ENCODE peak calls at places on chromosomes 4 and X, in seven cellular contexts. K is AG10803, B is tibial artery, S is GM10248, P is heart right ventricle, L is sigmoid colon, Y is fibroblast of mammary gland. Q is an unnamed sample.

GRCh38 chrX:14864626-14865025 is 8.2 kb downstream of the FANCB start:
- DNase-seq in K (peak; percentile 52), B (no peak), S (no peak), P (no peak), L (no peak), Y (peak; percentile 18), Q (no peak)

GRCh38 chr4:150010525-150011126 is 67.6 kb upstream of the DCLK2 start:
- DNase-seq in K (peak; percentile 75), B (peak; percentile 36), S (peak; percentile 15), P (peak; percentile 38), L (no peak), Y (peak; percentile 74), Q (peak; percentile 4)

GRCh38 chr4:166134285-166134684 is 261.2 kb downstream of the TLL1 start:
- DNase-seq in K (no peak), B (no peak), S (no peak), P (no peak), L (no peak), Y (no peak), Q (no peak)

GRCh38 chr4:3783691-3784306 is 17.6 kb downstream of the ADRA2C start:
- DNase-seq in K (no peak), B (no peak), S (peak; percentile 51), P (no peak), L (no peak), Y (no peak), Q (peak; percentile 41)

GRCh38 chr4:107151173-107151572 is 115.1 kb upstream of the DKK2 start:
- DNase-seq in K (no peak), B (no peak), S (no peak), P (no peak), L (no peak), Y (no peak), Q (no peak)

GRCh38 chrX:11533211-11533651 is 132.5 kb downstream of the ARHGAP6 start:
- DNase-seq in K (peak; percentile 78), B (no peak), S (peak; percentile 37), P (peak; percentile 3), L (no peak), Y (peak; percentile 88), Q (no peak)

GRCh38 chrX:2967998-2968909 is 38.1 kb upstream of the ARSH start:
- DNase-seq in K (peak; percentile 50), B (no peak), S (no peak), P (peak; percentile 9), L (no peak), Y (peak; percentile 55), Q (peak; percentile 46)

GRCh38 chrX:83845397-83845796 is 15.5 kb upstream of the CYLC1 start:
- DNase-seq in K (peak; percentile 14), B (no peak), S (peak; percentile 24), P (no peak), L (no peak), Y (peak; percentile 28), Q (no peak)

GRCh38 chrX:64204701-64205440 is 637 bp downstream of the AMER1 start:
- DNase-seq in K (peak; percentile 26), B (peak; percentile 21), S (peak; percentile 35), P (no peak), L (peak; percentile 71), Y (peak; percentile 28), Q (peak; percentile 6)

GRCh38 chr4:15714616-15715015 is 11.8 kb downstream of the BST1 start:
- DNase-seq in K (peak; percentile 70), B (no peak), S (no peak), P (peak; percentile 42), L (no peak), Y (peak; percentile 31), Q (no peak)

GRCh38 chr4:120056249-120056648 is 10.4 kb downstream of the MAD2L1 start:
- DNase-seq in K (peak; percentile 53), B (no peak), S (no peak), P (no peak), L (no peak), Y (peak; percentile 46), Q (no peak)

GRCh38 chr4:55949480-55949802 is 696 bp downstream of the CEP135 start:
- DNase-seq in K (no peak), B (no peak), S (no peak), P (no peak), L (no peak), Y (no peak), Q (no peak)

GRCh38 chr4:26864904-26865303 is 4.3 kb downstream of the STIM2 start:
- DNase-seq in K (no peak), B (no peak), S (no peak), P (no peak), L (no peak), Y (no peak), Q (no peak)

GRCh38 chr4:87270144-87270543 is 49.7 kb upstream of the KLHL8 start:
- DNase-seq in K (peak; percentile 39), B (no peak), S (no peak), P (peak; percentile 12), L (no peak), Y (peak; percentile 59), Q (peak; percentile 8)

GRCh38 chrX:120357186-120357585 is 4.7 kb upstream of the ATP1B4 start:
- DNase-seq in K (no peak), B (no peak), S (no peak), P (no peak), L (no peak), Y (no peak), Q (no peak)

GRCh38 chrX:39324233-39324632 is 523.0 kb downstream of the MID1IP1 start:
- DNase-seq in K (no peak), B (no peak), S (no peak), P (no peak), L (no peak), Y (no peak), Q (no peak)

GRCh38 chr4:159018062-159018629 is 84.7 kb upstream of the RAPGEF2 start:
- DNase-seq in K (no peak), B (no peak), S (peak; percentile 73), P (no peak), L (no peak), Y (peak; percentile 47), Q (no peak)

GRCh38 chrX:19624754-19625153 is 109.4 kb upstream of the MAP3K15 start:
- DNase-seq in K (peak; percentile 23), B (no peak), S (no peak), P (no peak), L (no peak), Y (peak; percentile 16), Q (no peak)

GRCh38 chrX:8233091-8233490 is 62.0 kb upstream of the VCX2 start:
- DNase-seq in K (no peak), B (no peak), S (no peak), P (no peak), L (no peak), Y (no peak), Q (no peak)

GRCh38 chr4:302381-302780 is 2.9 kb downstream of the ZNF732 start:
- DNase-seq in K (no peak), B (no peak), S (no peak), P (no peak), L (no peak), Y (no peak), Q (no peak)

GRCh38 chr4:23932935-23933334 is 43.1 kb upstream of the PPARGC1A start:
- DNase-seq in K (peak; percentile 62), B (no peak), S (no peak), P (no peak), L (no peak), Y (peak; percentile 54), Q (no peak)
- TF ChIP-seq CTCF in K (peak; percentile 61), B (peak; percentile 4), S (no peak), P (no peak), L (peak; percentile 7), Y (peak; percentile 57), Q (peak; percentile 49)

GRCh38 chrX:49858341-49858740 is 20.9 kb upstream of the USP27X start:
- DNase-seq in K (no peak), B (no peak), S (no peak), P (no peak), L (no peak), Y (no peak), Q (no peak)
- TF ChIP-seq CTCF in K (no peak), B (no peak), S (no peak), P (no peak), L (no peak), Y (no peak), Q (no peak)

GRCh38 chr4:156959298-156959702 is 12.3 kb downstream of the PDGFC start:
- DNase-seq in K (peak; percentile 84), B (no peak), S (no peak), P (no peak), L (no peak), Y (no peak), Q (no peak)

GRCh38 chr4:156962069-156962377 is 9.6 kb downstream of the PDGFC start:
- DNase-seq in K (no peak), B (no peak), S (no peak), P (no peak), L (no peak), Y (no peak), Q (no peak)

GRCh38 chr4:156961241-156962068 is 10.1 kb downstream of the PDGFC start:
- DNase-seq in K (no peak), B (no peak), S (no peak), P (no peak), L (no peak), Y (no peak), Q (no peak)

GRCh38 chr4:156962551-156962974 is 9.0 kb downstream of the PDGFC start:
- DNase-seq in K (peak; percentile 98), B (no peak), S (no peak), P (no peak), L (peak; percentile 91), Y (peak; percentile 97), Q (no peak)

GRCh38 chr4:156963419-156963818 is 8.2 kb downstream of the PDGFC start:
- DNase-seq in K (no peak), B (no peak), S (no peak), P (no peak), L (no peak), Y (no peak), Q (no peak)
- TF ChIP-seq CTCF in K (no peak), B (no peak), S (no peak), P (no peak), L (no peak), Y (no peak), Q (no peak)

GRCh38 chr4:146343776-146344175 is 129.4 kb downstream of the REELD1 start:
- DNase-seq in K (no peak), B (no peak), S (no peak), P (no peak), L (no peak), Y (no peak), Q (no peak)

GRCh38 chr4:146340798-146341197 is 126.5 kb downstream of the REELD1 start:
- DNase-seq in K (peak; percentile 30), B (no peak), S (no peak), P (no peak), L (no peak), Y (peak; percentile 47), Q (no peak)

GRCh38 chr4:146343199-146343598 is 128.9 kb downstream of the REELD1 start:
- DNase-seq in K (no peak), B (no peak), S (no peak), P (no peak), L (no peak), Y (no peak), Q (no peak)

GRCh38 chr4:146346276-146346675 is 131.9 kb downstream of the REELD1 start:
- DNase-seq in K (no peak), B (no peak), S (peak; percentile 13), P (no peak), L (no peak), Y (no peak), Q (no peak)

DNA sequence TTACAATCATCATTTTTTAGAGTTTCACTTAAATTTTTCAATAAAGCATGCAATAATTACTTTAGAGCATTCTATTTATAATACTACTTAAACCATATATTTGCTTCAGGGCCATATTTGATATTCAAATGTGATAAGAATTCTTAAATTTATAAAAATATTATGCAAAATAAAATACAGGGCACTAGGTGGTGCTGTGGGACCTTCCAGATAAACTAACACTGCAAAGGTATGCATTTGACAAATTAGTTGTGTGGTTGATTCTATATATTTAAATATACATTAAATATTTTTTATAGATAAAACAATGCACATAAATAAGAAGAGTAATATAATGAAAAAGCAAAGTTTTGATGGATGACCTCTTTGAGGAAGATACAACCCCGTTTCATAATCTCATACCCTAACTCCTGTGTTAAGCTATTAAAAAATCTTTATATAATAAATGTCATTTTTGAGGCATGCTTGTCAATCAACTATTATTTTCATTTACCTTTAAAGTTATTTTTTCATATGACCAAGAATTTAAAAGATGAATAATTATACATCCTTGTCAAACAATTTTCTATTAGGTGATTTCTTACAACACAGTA is 128.4 kb downstream of the REELD1 start:
- DNase-seq in K (peak; percentile 47), B (no peak), S (no peak), P (no peak), L (no peak), Y (peak; percentile 59), Q (peak; percentile 15)
- TF ChIP-seq CTCF in K (peak; percentile 71), B (peak; percentile 58), S (peak; percentile 36), P (peak; percentile 83), L (peak; percentile 19), Y (peak; percentile 57), Q (peak; percentile 87)

Q was measured in neural crest cell.